ENCODE peak calls at places on chromosomes 7 and 10, in six cellular contexts. One of them, this sample, is unnamed. For H3K4me1, the result is how much of the 10 kb centered on the place peaks cover.

GRCh38 chr7:47428052-47428779 is 153.7 kb downstream of the TNS3 start:
- DNase-seq in Panc1: no peak
- DNase-seq in H1: no peak
- DNase-seq in transverse colon: no peak
- DNase-seq in esophagus muscularis mucosa: no peak
- DNase-seq in stomach: no peak
- DNase-seq in this sample: no peak

GRCh38 chr7:120014920-120015465 is 258.0 kb upstream of the KCND2 start:
- DNase-seq in H1: no peak
- DNase-seq in stomach: no peak
- DNase-seq in Panc1: no peak
- DNase-seq in transverse colon: no peak
- DNase-seq in esophagus muscularis mucosa: no peak
- DNase-seq in this sample: no peak

GRCh38 chr10:126384269-126384873 is 3.9 kb downstream of the ADAM12 start:
- DNase-seq in stomach: no peak
- DNase-seq in H1: no peak
- DNase-seq in transverse colon: no peak
- DNase-seq in esophagus muscularis mucosa: no peak
- DNase-seq in Panc1: no peak
- DNase-seq in this sample: no peak

GRCh38 chr10:26931223-26931622 is 70.5 kb upstream of the ABI1 start:
- DNase-seq in H1: no peak
- DNase-seq in esophagus muscularis mucosa: no peak
- DNase-seq in Panc1: no peak
- DNase-seq in stomach: peak
- DNase-seq in transverse colon: peak
- DNase-seq in this sample: no peak

GRCh38 chr10:101146392-101147251 is 15.5 kb downstream of the TLX1 start:
- DNase-seq in H1: no peak
- DNase-seq in Panc1: no peak
- DNase-seq in esophagus muscularis mucosa: no peak
- DNase-seq in stomach: no peak
- DNase-seq in transverse colon: no peak
- DNase-seq in this sample: no peak

GRCh38 chr7:149310113-149310836 is 48.3 kb downstream of the ZNF783 start:
- DNase-seq in H1: no peak
- DNase-seq in stomach: no peak
- DNase-seq in transverse colon: no peak
- DNase-seq in esophagus muscularis mucosa: no peak
- DNase-seq in Panc1: peak
- DNase-seq in this sample: no peak

GRCh38 chr7:27351137-27351536 is 108.5 kb downstream of the EVX1 start:
- DNase-seq in stomach: no peak
- DNase-seq in Panc1: no peak
- DNase-seq in transverse colon: no peak
- DNase-seq in esophagus muscularis mucosa: no peak
- DNase-seq in H1: no peak
- DNase-seq in this sample: no peak

GRCh38 chr7:98656899-98657298 is 39.8 kb downstream of the NPTX2 start:
- DNase-seq in stomach: no peak
- DNase-seq in esophagus muscularis mucosa: no peak
- DNase-seq in transverse colon: no peak
- DNase-seq in H1: no peak
- DNase-seq in Panc1: no peak
- DNase-seq in this sample: no peak

DNA sequence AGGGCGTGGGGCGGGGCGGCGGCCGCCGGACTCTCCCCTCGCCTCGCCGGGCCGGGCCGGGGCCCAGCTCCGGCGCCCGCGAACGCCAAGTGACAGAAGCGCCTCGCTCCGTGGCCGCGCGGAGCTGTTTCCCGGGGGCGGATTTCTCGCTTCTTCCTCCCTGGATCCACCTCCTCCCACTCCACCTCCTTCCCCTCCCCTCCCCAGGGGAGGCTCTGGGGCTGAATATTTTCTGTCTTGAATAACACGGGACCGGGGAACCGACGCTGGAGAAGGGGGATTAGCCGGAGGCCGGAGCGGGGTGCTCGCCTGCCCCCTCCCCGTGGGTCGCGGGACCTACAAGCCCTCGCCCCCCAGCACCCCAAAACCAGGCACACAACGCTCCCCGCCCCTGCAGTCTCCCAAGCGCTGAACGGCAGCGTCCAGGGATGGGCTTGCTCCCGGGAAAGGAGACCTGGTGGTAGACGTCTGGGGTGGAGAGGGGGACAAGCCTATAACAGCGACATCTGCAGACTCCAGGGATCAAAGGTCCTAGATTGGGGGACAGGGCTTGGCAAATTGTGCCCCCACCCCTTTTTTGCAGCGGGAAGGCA is at the start of gene ARHGAP21:
- DNase-seq in esophagus muscularis mucosa: no peak
- DNase-seq in H1: no peak
- DNase-seq in Panc1: no peak
- DNase-seq in transverse colon: peak
- DNase-seq in stomach: peak
- DNase-seq in this sample: no peak
- TF ChIP-seq POLR2AphosphoS5 in esophagus muscularis mucosa: no peak
- TF ChIP-seq POLR2AphosphoS5 in H1: no peak
- TF ChIP-seq POLR2AphosphoS5 in Panc1: peak
- TF ChIP-seq POLR2AphosphoS5 in transverse colon: peak
- TF ChIP-seq POLR2AphosphoS5 in stomach: no peak
- TF ChIP-seq POLR2AphosphoS5 in this sample: no peak

GRCh38 chr10:96041146-96041545 is 2.2 kb upstream of the CCNJ start:
- DNase-seq in transverse colon: no peak
- DNase-seq in H1: no peak
- DNase-seq in esophagus muscularis mucosa: no peak
- DNase-seq in Panc1: no peak
- DNase-seq in stomach: no peak
- DNase-seq in this sample: no peak

GRCh38 chr10:96043895-96044580 is 655 bp downstream of the CCNJ start:
- DNase-seq in transverse colon: peak
- DNase-seq in stomach: peak
- DNase-seq in H1: no peak
- DNase-seq in Panc1: no peak
- DNase-seq in esophagus muscularis mucosa: no peak
- DNase-seq in this sample: no peak

GRCh38 chr10:96044686-96045085 is 1.3 kb downstream of the CCNJ start:
- DNase-seq in H1: no peak
- DNase-seq in esophagus muscularis mucosa: no peak
- DNase-seq in Panc1: no peak
- DNase-seq in transverse colon: no peak
- DNase-seq in stomach: no peak
- DNase-seq in this sample: no peak

GRCh38 chr10:96046546-96046945 is 3.2 kb downstream of the CCNJ start:
- DNase-seq in Panc1: no peak
- DNase-seq in stomach: no peak
- DNase-seq in transverse colon: no peak
- DNase-seq in H1: no peak
- DNase-seq in esophagus muscularis mucosa: no peak
- DNase-seq in this sample: no peak

GRCh38 chr10:96043157-96043894 is at the start of gene CCNJ:
- DNase-seq in H1: peak
- DNase-seq in esophagus muscularis mucosa: peak
- DNase-seq in transverse colon: peak
- DNase-seq in Panc1: no peak
- DNase-seq in stomach: peak
- DNase-seq in this sample: no peak
- H3K4me3 ChIP-seq in H1: peak
- H3K4me3 ChIP-seq in esophagus muscularis mucosa: peak
- H3K4me3 ChIP-seq in transverse colon: peak
- H3K4me3 ChIP-seq in Panc1: peak
- H3K4me3 ChIP-seq in stomach: peak
- H3K4me3 ChIP-seq in this sample: peak

DNA sequence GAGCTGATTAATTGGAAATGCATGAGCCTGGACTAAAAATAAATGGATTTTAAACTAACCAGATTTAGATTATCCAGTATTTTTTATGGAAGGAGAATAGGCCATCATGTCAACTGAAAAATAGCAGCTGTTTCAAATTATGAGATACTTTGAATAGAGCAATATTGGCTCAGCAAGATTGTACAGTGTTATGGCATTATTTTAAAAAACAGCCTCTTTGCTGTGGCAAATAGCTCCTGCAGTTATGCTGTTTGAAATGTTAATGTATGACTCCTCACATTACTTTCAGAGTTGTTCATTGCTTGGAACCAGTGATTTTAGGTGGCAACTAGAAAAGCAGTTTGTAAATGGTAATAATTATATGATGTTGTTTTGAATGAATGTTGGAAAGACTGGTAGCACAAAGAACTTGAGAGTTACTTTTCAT is 244.5 kb downstream of the KIAA1217 start:
- DNase-seq in transverse colon: no peak
- DNase-seq in stomach: no peak
- DNase-seq in Panc1: no peak
- DNase-seq in H1: no peak
- DNase-seq in esophagus muscularis mucosa: no peak
- DNase-seq in this sample: no peak
- H3K4me1 ChIP-seq in transverse colon: under half
- H3K4me1 ChIP-seq in stomach: half or more
- H3K4me1 ChIP-seq in Panc1: under half
- H3K4me1 ChIP-seq in H1: under half
- H3K4me1 ChIP-seq in esophagus muscularis mucosa: under half
- H3K4me1 ChIP-seq in this sample: under half

GRCh38 chr10:34967411-34967880 is 122.7 kb downstream of the CUL2 start:
- DNase-seq in esophagus muscularis mucosa: no peak
- DNase-seq in transverse colon: no peak
- DNase-seq in Panc1: no peak
- DNase-seq in stomach: peak
- DNase-seq in H1: no peak
- DNase-seq in this sample: no peak
- TF ChIP-seq POLR2AphosphoS5 in esophagus muscularis mucosa: no peak
- TF ChIP-seq POLR2AphosphoS5 in transverse colon: no peak
- TF ChIP-seq POLR2AphosphoS5 in Panc1: no peak
- TF ChIP-seq POLR2AphosphoS5 in stomach: no peak
- TF ChIP-seq POLR2AphosphoS5 in H1: no peak
- TF ChIP-seq POLR2AphosphoS5 in this sample: no peak

DNA sequence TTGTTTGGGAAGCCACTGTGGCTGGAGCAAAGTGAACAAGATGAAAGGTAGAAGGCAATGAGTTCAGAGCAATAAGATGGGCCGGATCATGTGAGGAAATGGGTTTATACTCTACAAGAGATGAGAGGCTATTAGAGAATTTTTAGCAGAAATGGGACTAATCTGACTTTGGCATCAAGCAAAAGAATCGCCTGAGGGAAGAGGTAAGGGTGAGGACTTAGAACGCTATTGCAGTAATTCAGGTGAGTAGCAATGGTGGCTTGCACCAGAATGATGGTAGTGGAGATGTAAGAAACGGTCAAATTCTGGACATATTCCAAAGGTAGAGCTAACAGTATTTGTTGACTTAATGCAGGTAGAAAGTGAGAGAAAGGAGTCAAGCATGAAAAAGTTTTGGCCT is 29.5 kb upstream of the AKAP9 start:
- DNase-seq in H1: no peak
- DNase-seq in Panc1: no peak
- DNase-seq in stomach: no peak
- DNase-seq in transverse colon: no peak
- DNase-seq in esophagus muscularis mucosa: no peak
- DNase-seq in this sample: no peak
- H3K4me3 ChIP-seq in H1: no peak
- H3K4me3 ChIP-seq in Panc1: no peak
- H3K4me3 ChIP-seq in stomach: no peak
- H3K4me3 ChIP-seq in transverse colon: no peak
- H3K4me3 ChIP-seq in esophagus muscularis mucosa: no peak
- H3K4me3 ChIP-seq in this sample: no peak

GRCh38 chr7:36207451-36208291 is 54.6 kb downstream of the EEPD1 start:
- DNase-seq in Panc1: no peak
- DNase-seq in esophagus muscularis mucosa: no peak
- DNase-seq in H1: no peak
- DNase-seq in stomach: peak
- DNase-seq in transverse colon: peak
- DNase-seq in this sample: no peak
- H3K4me1 ChIP-seq in Panc1: half or more
- H3K4me1 ChIP-seq in esophagus muscularis mucosa: half or more
- H3K4me1 ChIP-seq in H1: under half
- H3K4me1 ChIP-seq in stomach: half or more
- H3K4me1 ChIP-seq in transverse colon: under half
- H3K4me1 ChIP-seq in this sample: under half

GRCh38 chr10:82505009-82505408 is 630.0 kb downstream of the NRG3 start:
- DNase-seq in transverse colon: no peak
- DNase-seq in H1: no peak
- DNase-seq in stomach: no peak
- DNase-seq in esophagus muscularis mucosa: no peak
- DNase-seq in Panc1: no peak
- DNase-seq in this sample: no peak

DNA sequence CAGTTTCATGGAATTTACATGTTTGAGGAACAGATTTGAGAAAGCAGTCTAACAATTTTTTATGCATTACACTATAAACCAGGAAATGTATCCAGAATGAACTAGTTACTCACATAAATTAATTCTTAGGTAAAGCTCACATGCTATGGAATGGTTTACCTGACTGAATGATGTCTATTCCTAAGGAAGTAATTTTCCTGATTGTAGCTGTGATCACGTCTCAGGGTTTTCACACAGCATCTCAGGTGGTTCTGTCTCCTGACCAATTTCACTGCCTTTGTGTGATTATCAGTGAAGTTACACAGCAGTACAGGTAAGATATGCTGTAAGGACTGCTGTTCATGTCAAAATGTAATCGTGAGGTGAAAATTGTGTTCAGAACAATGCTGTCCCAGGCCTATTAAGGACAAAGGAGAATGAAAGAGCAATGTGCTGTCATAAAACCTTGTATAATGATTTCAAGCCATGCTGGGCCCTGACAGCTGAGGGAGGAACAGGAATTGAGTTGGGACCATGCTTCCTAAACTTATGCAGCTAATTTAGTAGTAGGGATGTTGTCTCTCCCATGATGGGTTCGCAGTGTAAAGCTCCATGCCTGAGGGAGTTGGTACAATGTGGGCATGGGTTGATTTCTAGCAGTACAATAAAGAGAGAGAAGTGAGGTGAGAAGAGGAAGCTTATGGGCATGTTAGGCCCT is 631.8 kb downstream of the NRG3 start:
- DNase-seq in stomach: no peak
- DNase-seq in esophagus muscularis mucosa: no peak
- DNase-seq in transverse colon: no peak
- DNase-seq in H1: no peak
- DNase-seq in Panc1: no peak
- DNase-seq in this sample: no peak
- TF ChIP-seq POLR2AphosphoS5 in stomach: no peak
- TF ChIP-seq POLR2AphosphoS5 in esophagus muscularis mucosa: no peak
- TF ChIP-seq POLR2AphosphoS5 in transverse colon: no peak
- TF ChIP-seq POLR2AphosphoS5 in H1: no peak
- TF ChIP-seq POLR2AphosphoS5 in Panc1: no peak
- TF ChIP-seq POLR2AphosphoS5 in this sample: no peak

This sample was measured in vagina.